ENCODE peak calls at places on chromosomes 4 and X, in seven cellular contexts. One of them, this sample, is unnamed.

GRCh38 chrX:119672252-119672825 is 20.6 kb downstream of the SEPTIN6 start:
- DNase-seq in fibroblast of pulmonary artery: peak; percentile 45
- DNase-seq in effector memory CD8-positive, alpha-beta T cell: no peak
- DNase-seq in ELR: no peak
- DNase-seq in ureter: no peak
- DNase-seq in fibroblast of mammary gland: peak; percentile 18
- DNase-seq in stimulated activated CD4-positive, alpha-beta T cell treated with anti-CD3 and anti-CD28 coated beads, Interleukin-15, amount 100 ng/mL, for 1 hour: no peak
- DNase-seq in this sample: peak; percentile 72

GRCh38 chr4:141417387-141417786 is 196.7 kb downstream of the ZNF330 start:
- DNase-seq in fibroblast of pulmonary artery: peak; percentile 28
- DNase-seq in effector memory CD8-positive, alpha-beta T cell: no peak
- DNase-seq in ELR: peak; percentile 19
- DNase-seq in ureter: no peak
- DNase-seq in fibroblast of mammary gland: peak; percentile 35
- DNase-seq in stimulated activated CD4-positive, alpha-beta T cell treated with anti-CD3 and anti-CD28 coated beads, Interleukin-15, amount 100 ng/mL, for 1 hour: no peak
- DNase-seq in this sample: no peak

GRCh38 chrX:345020-345925 is 26.7 kb upstream of the GTPBP6 start:
- DNase-seq in fibroblast of pulmonary artery: no peak
- DNase-seq in effector memory CD8-positive, alpha-beta T cell: no peak
- DNase-seq in ELR: no peak
- DNase-seq in ureter: no peak
- DNase-seq in fibroblast of mammary gland: no peak
- DNase-seq in stimulated activated CD4-positive, alpha-beta T cell treated with anti-CD3 and anti-CD28 coated beads, Interleukin-15, amount 100 ng/mL, for 1 hour: no peak
- DNase-seq in this sample: no peak

GRCh38 chr4:176883108-176883550 is 90.4 kb upstream of the VEGFC start:
- DNase-seq in fibroblast of pulmonary artery: peak; percentile 12
- DNase-seq in effector memory CD8-positive, alpha-beta T cell: no peak
- DNase-seq in ELR: peak; percentile 35
- DNase-seq in ureter: no peak
- DNase-seq in fibroblast of mammary gland: no peak
- DNase-seq in stimulated activated CD4-positive, alpha-beta T cell treated with anti-CD3 and anti-CD28 coated beads, Interleukin-15, amount 100 ng/mL, for 1 hour: no peak
- DNase-seq in this sample: no peak

GRCh38 chr4:165106518-165106917 is 6.1 kb downstream of the TMEM192 start:
- DNase-seq in fibroblast of pulmonary artery: no peak
- DNase-seq in effector memory CD8-positive, alpha-beta T cell: no peak
- DNase-seq in ELR: no peak
- DNase-seq in ureter: no peak
- DNase-seq in fibroblast of mammary gland: no peak
- DNase-seq in stimulated activated CD4-positive, alpha-beta T cell treated with anti-CD3 and anti-CD28 coated beads, Interleukin-15, amount 100 ng/mL, for 1 hour: no peak
- DNase-seq in this sample: no peak

GRCh38 chrX:54640721-54641120 is 110.7 kb downstream of the GNL3L start:
- DNase-seq in fibroblast of pulmonary artery: no peak
- DNase-seq in effector memory CD8-positive, alpha-beta T cell: no peak
- DNase-seq in ELR: no peak
- DNase-seq in ureter: no peak
- DNase-seq in fibroblast of mammary gland: peak; percentile 45
- DNase-seq in stimulated activated CD4-positive, alpha-beta T cell treated with anti-CD3 and anti-CD28 coated beads, Interleukin-15, amount 100 ng/mL, for 1 hour: no peak
- DNase-seq in this sample: no peak

GRCh38 chrX:81304545-81304944 is 102.6 kb downstream of the SH3BGRL start:
- DNase-seq in fibroblast of pulmonary artery: no peak
- DNase-seq in effector memory CD8-positive, alpha-beta T cell: no peak
- DNase-seq in ELR: no peak
- DNase-seq in ureter: no peak
- DNase-seq in fibroblast of mammary gland: no peak
- DNase-seq in stimulated activated CD4-positive, alpha-beta T cell treated with anti-CD3 and anti-CD28 coated beads, Interleukin-15, amount 100 ng/mL, for 1 hour: no peak
- DNase-seq in this sample: no peak

GRCh38 chrX:135295238-135295943 is 13.9 kb upstream of the ETDC start:
- DNase-seq in fibroblast of pulmonary artery: peak; percentile 34
- DNase-seq in effector memory CD8-positive, alpha-beta T cell: peak; percentile 42
- DNase-seq in ELR: peak; percentile 60
- DNase-seq in ureter: peak; percentile 46
- DNase-seq in fibroblast of mammary gland: peak; percentile 37
- DNase-seq in stimulated activated CD4-positive, alpha-beta T cell treated with anti-CD3 and anti-CD28 coated beads, Interleukin-15, amount 100 ng/mL, for 1 hour: peak; percentile 40
- DNase-seq in this sample: no peak

GRCh38 chr4:53854991-53855885 is 209.2 kb downstream of the CHIC2 start:
- DNase-seq in fibroblast of pulmonary artery: peak; percentile 54
- DNase-seq in effector memory CD8-positive, alpha-beta T cell: no peak
- DNase-seq in ELR: peak; percentile 42
- DNase-seq in ureter: no peak
- DNase-seq in fibroblast of mammary gland: peak; percentile 87
- DNase-seq in stimulated activated CD4-positive, alpha-beta T cell treated with anti-CD3 and anti-CD28 coated beads, Interleukin-15, amount 100 ng/mL, for 1 hour: no peak
- DNase-seq in this sample: no peak

GRCh38 chrX:27222661-27223060 is 240.5 kb downstream of the PPP4R3C start:
- DNase-seq in fibroblast of pulmonary artery: no peak
- DNase-seq in effector memory CD8-positive, alpha-beta T cell: no peak
- DNase-seq in ELR: no peak
- DNase-seq in ureter: no peak
- DNase-seq in fibroblast of mammary gland: no peak
- DNase-seq in stimulated activated CD4-positive, alpha-beta T cell treated with anti-CD3 and anti-CD28 coated beads, Interleukin-15, amount 100 ng/mL, for 1 hour: no peak
- DNase-seq in this sample: no peak

GRCh38 chr4:8461086-8461485 is 20.5 kb downstream of the TRMT44 start:
- DNase-seq in fibroblast of pulmonary artery: no peak
- DNase-seq in effector memory CD8-positive, alpha-beta T cell: no peak
- DNase-seq in ELR: no peak
- DNase-seq in ureter: no peak
- DNase-seq in fibroblast of mammary gland: no peak
- DNase-seq in stimulated activated CD4-positive, alpha-beta T cell treated with anti-CD3 and anti-CD28 coated beads, Interleukin-15, amount 100 ng/mL, for 1 hour: no peak
- DNase-seq in this sample: no peak

GRCh38 chr4:26021417-26022345 is 107.7 kb downstream of the SMIM20 start:
- DNase-seq in fibroblast of pulmonary artery: peak; percentile 29
- DNase-seq in effector memory CD8-positive, alpha-beta T cell: no peak
- DNase-seq in ELR: no peak
- DNase-seq in ureter: no peak
- DNase-seq in fibroblast of mammary gland: peak; percentile 47
- DNase-seq in stimulated activated CD4-positive, alpha-beta T cell treated with anti-CD3 and anti-CD28 coated beads, Interleukin-15, amount 100 ng/mL, for 1 hour: no peak
- DNase-seq in this sample: no peak

GRCh38 chr4:160353548-160353947 is 1250.7 kb downstream of the RAPGEF2 start:
- DNase-seq in fibroblast of pulmonary artery: no peak
- DNase-seq in effector memory CD8-positive, alpha-beta T cell: no peak
- DNase-seq in ELR: no peak
- DNase-seq in ureter: no peak
- DNase-seq in fibroblast of mammary gland: no peak
- DNase-seq in stimulated activated CD4-positive, alpha-beta T cell treated with anti-CD3 and anti-CD28 coated beads, Interleukin-15, amount 100 ng/mL, for 1 hour: no peak
- DNase-seq in this sample: no peak

GRCh38 chrX:18855919-18856644 is 127.8 kb downstream of the PHKA2 start:
- DNase-seq in fibroblast of pulmonary artery: peak; percentile 22
- DNase-seq in effector memory CD8-positive, alpha-beta T cell: no peak
- DNase-seq in ELR: peak; percentile 14
- DNase-seq in ureter: no peak
- DNase-seq in fibroblast of mammary gland: peak; percentile 41
- DNase-seq in stimulated activated CD4-positive, alpha-beta T cell treated with anti-CD3 and anti-CD28 coated beads, Interleukin-15, amount 100 ng/mL, for 1 hour: no peak
- DNase-seq in this sample: no peak